ENCODE peak calls at places on chromosomes 4 and X, in eight cellular contexts. L is PC-3, C is GM23338, U is OCI-LY7, S is hepatocyte, X is neural progenitor cell, H is MM.1S, J is GM23248. Q is an unnamed sample.

GRCh38 chr4:184447664-184448063 is 26.7 kb downstream of the IRF2 start:
- DNase-seq in L (no peak), C (peak), U (no peak), S (no peak), X (no peak), H (no peak), J (no peak), Q (no peak)

GRCh38 chrX:141469469-141469868 is 115.1 kb downstream of the SPANXA1 start:
- DNase-seq in L (peak), C (no peak), U (no peak), S (no peak), X (no peak), H (no peak), J (peak), Q (no peak)

GRCh38 chr4:57039345-57039744 is 60.6 kb downstream of the POLR2B start:
- DNase-seq in L (no peak), C (no peak), U (no peak), S (no peak), X (no peak), H (no peak), J (peak), Q (no peak)

GRCh38 chr4:38949416-38950051 is 81.9 kb downstream of the FAM114A1 start:
- DNase-seq in L (peak), C (no peak), U (peak), S (no peak), X (no peak), H (peak), J (peak), Q (no peak)

GRCh38 chr4:93396274-93396673 is 432.3 kb upstream of the ATOH1 start:
- DNase-seq in L (peak), C (no peak), U (no peak), S (no peak), X (no peak), H (no peak), J (peak), Q (peak)

GRCh38 chr4:5647351-5647750 is 61.0 kb downstream of the EVC2 start:
- DNase-seq in L (no peak), C (no peak), U (no peak), S (no peak), X (no peak), H (no peak), J (no peak), Q (no peak)

GRCh38 chr4:126799971-126800722 is 832.6 kb upstream of the INTU start:
- DNase-seq in L (no peak), C (no peak), U (no peak), S (peak), X (no peak), H (no peak), J (peak), Q (no peak)

GRCh38 chr4:127881565-127881869 is 824 bp downstream of the PLK4 start:
- DNase-seq in L (no peak), C (no peak), U (no peak), S (no peak), X (no peak), H (no peak), J (no peak), Q (no peak)

GRCh38 chr4:121799208-121799823 is 1.8 kb upstream of the EXOSC9 start:
- DNase-seq in L (no peak), C (no peak), U (no peak), S (peak), X (no peak), H (peak), J (no peak), Q (no peak)

GRCh38 chr4:176313596-176314341 is 6.0 kb upstream of the SPCS3 start:
- DNase-seq in L (no peak), C (no peak), U (no peak), S (no peak), X (no peak), H (no peak), J (peak), Q (no peak)

GRCh38 chr4:10259976-10260375 is 143.4 kb upstream of the WDR1 start:
- DNase-seq in L (no peak), C (no peak), U (no peak), S (no peak), X (no peak), H (no peak), J (no peak), Q (no peak)

GRCh38 chr4:145739840-145740239 is 59.9 kb downstream of the C4orf51 start:
- DNase-seq in L (no peak), C (no peak), U (no peak), S (peak), X (no peak), H (no peak), J (no peak), Q (no peak)

GRCh38 chr4:123568936-123569335 is 172.3 kb downstream of the SPRY1 start:
- DNase-seq in L (no peak), C (no peak), U (no peak), S (no peak), X (no peak), H (no peak), J (no peak), Q (no peak)

GRCh38 chrX:70960728-70961127 is 29.8 kb upstream of the SLC7A3 start:
- DNase-seq in L (peak), C (peak), U (no peak), S (no peak), X (peak), H (peak), J (peak), Q (no peak)

GRCh38 chr4:94491322-94491721 is 39.6 kb downstream of the PDLIM5 start:
- DNase-seq in L (peak), C (no peak), U (no peak), S (no peak), X (no peak), H (no peak), J (peak), Q (no peak)

GRCh38 chr4:103050736-103051436 is 25.7 kb downstream of the SLC9B2 start:
- DNase-seq in L (no peak), C (no peak), U (no peak), S (no peak), X (no peak), H (no peak), J (peak), Q (no peak)
- TF ChIP-seq EZH2phosphoT487 in L (no peak), C (no peak), U (no peak), S (no peak), X (no peak), H (no peak), J (no peak), Q (no peak)

DNA sequence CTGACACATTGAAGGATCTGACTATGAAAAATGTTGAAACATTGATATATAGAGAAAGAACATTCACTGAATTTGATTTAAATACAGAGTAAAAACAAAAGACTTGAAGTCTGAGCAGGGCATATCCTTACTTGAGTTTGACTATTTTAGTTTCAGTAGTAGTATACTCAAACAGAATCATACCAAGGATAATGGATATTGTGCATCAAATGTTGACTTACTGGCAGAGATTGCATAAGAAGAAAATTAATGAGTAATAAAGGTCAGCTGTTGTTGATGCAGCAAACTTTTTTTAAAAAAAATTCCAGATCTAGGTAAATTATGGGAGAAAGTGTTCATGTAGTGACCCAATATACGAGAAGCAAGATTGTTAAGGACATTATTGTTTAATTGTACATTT is 94.5 kb upstream of the APOOL start:
- DNase-seq in L (no peak), C (no peak), U (no peak), S (no peak), X (no peak), H (no peak), J (no peak), Q (no peak)
- TF ChIP-seq EZH2phosphoT487 in L (no peak), C (no peak), U (no peak), S (no peak), X (no peak), H (no peak), J (no peak), Q (no peak)

DNA sequence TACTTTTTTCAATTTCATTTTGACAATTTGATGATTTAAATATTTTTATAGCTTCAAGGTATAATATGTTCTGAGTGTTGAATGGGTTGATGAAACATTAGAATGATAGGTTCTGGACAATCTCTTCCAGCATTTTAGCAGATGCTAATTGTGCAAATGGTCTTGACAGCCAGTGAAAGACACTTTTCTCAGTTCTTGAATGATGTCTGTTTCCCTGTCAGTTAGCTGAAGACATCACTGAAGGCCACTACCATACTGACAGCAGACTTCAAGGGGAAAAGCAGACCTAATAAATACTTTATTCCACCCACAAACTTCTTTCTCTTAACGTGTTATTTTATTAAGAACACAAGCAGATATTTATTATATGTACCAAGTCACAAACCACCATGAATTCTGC is 498.6 kb downstream of the GRXCR1 start:
- DNase-seq in L (no peak), C (no peak), U (no peak), S (no peak), X (no peak), H (no peak), J (no peak), Q (no peak)
- TF ChIP-seq EZH2phosphoT487 in L (no peak), C (no peak), U (no peak), S (no peak), X (no peak), H (no peak), J (no peak), Q (no peak)

GRCh38 chr4:125315571-125316390 is 1.0 kb downstream of the FAT4 start:
- DNase-seq in L (peak), C (peak), U (no peak), S (peak), X (peak), H (peak), J (peak), Q (no peak)
- TF ChIP-seq EZH2phosphoT487 in L (no peak), C (no peak), U (no peak), S (no peak), X (no peak), H (no peak), J (no peak), Q (no peak)

GRCh38 chrX:115330498-115331138 is 41.1 kb downstream of the LUZP4 start:
- DNase-seq in L (peak), C (peak), U (peak), S (peak), X (peak), H (peak), J (peak), Q (peak)
- TF ChIP-seq EZH2phosphoT487 in L (no peak), C (no peak), U (no peak), S (no peak), X (no peak), H (no peak), J (no peak), Q (no peak)

DNA sequence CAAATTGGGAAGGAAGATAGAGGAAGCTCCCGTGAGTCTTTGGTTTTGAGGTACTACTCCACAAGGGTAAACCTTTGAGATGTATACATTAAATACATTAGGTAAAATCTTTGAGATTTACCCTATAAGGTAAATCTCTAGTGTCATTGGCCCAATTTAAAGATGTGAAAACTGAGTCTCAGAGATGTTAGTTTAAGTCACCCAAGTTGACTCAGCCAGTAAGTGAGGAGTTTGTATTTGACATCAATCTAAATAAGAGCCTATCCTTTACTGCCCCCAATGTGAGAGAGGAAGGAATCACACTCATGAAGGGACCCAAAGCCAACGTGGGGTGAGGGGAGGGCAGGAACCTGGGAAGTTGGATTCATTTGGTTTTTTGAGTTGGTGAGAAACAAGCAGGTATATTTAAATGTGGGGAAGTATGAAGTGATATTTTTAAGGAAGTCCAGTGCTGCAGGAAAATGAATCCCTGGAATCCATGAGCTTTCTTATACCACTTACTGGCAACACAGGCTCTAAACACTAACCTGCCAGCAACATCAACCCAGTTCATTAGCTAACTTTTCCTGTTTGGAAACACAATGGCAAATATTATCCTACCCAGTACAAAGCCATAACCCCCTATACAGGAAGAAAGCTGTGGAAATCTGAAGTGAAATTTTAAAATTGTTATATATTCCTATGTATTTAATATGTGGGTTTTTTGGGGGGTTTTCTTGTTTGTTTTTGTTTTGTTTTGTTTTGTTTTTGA is 55.3 kb downstream of the PALLD start:
- DNase-seq in L (peak), C (peak), U (no peak), S (no peak), X (peak), H (no peak), J (peak), Q (peak)
- TF ChIP-seq EZH2phosphoT487 in L (no peak), C (no peak), U (no peak), S (no peak), X (no peak), H (no peak), J (no peak), Q (no peak)

GRCh38 chr4:116132946-116133345 is 952.4 kb downstream of the TRAM1L1 start:
- DNase-seq in L (no peak), C (no peak), U (no peak), S (no peak), X (no peak), H (no peak), J (no peak), Q (no peak)
- TF ChIP-seq EZH2phosphoT487 in L (no peak), C (no peak), U (no peak), S (no peak), X (no peak), H (no peak), J (no peak), Q (no peak)

GRCh38 chr4:41321216-41321945 is 64.7 kb downstream of the UCHL1 start:
- DNase-seq in L (no peak), C (no peak), U (no peak), S (no peak), X (no peak), H (peak), J (no peak), Q (no peak)
- TF ChIP-seq EZH2phosphoT487 in L (no peak), C (no peak), U (no peak), S (no peak), X (no peak), H (no peak), J (no peak), Q (no peak)

GRCh38 chr4:43763029-43763610 is 685.5 kb downstream of the KCTD8 start:
- DNase-seq in L (no peak), C (peak), U (no peak), S (no peak), X (peak), H (no peak), J (peak), Q (no peak)

GRCh38 chr4:43754566-43754965 is 694.0 kb downstream of the KCTD8 start:
- DNase-seq in L (no peak), C (no peak), U (no peak), S (no peak), X (no peak), H (no peak), J (no peak), Q (no peak)

DNA sequence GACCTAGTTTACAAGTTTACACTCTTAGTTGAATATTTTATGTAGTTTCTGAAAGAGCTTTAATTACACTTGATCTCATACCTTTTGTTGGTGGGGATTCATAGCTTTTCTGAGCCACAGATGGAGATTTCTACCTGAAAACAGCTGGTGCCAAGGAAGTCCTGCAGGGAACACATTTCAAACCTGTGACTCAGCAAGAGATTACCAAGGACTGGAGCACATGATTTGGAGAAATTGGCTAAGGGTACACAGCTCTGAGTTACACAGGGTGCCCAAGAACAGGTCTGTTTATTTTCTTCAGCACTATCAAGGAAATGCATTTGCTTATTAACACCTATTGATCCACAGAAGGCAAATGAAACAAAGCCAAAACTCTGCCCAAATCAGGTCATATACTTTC is 691.5 kb downstream of the KCTD8 start:
- DNase-seq in L (no peak), C (peak), U (no peak), S (peak), X (no peak), H (no peak), J (peak), Q (no peak)
- TF ChIP-seq EZH2phosphoT487 in L (no peak), C (no peak), U (no peak), S (no peak), X (no peak), H (no peak), J (no peak), Q (no peak)